ENCODE peak calls at places on chromosomes 6 and 20, in seven cellular contexts. One of them, this sample, is unnamed.

GRCh38 chr6:97462944-97463343 is 179.9 kb upstream of the MMS22L start:
- DNase-seq in upper lobe of left lung: no peak
- DNase-seq in CD8-positive, alpha-beta T cell: no peak
- DNase-seq in prostate gland: no peak
- DNase-seq in hepatocyte: no peak
- DNase-seq in HFFc6: no peak
- DNase-seq in lower leg skin: no peak
- DNase-seq in this sample: no peak

GRCh38 chr6:3825851-3826581 is 23.2 kb upstream of the FAM50B start:
- DNase-seq in upper lobe of left lung: peak; percentile 85
- DNase-seq in CD8-positive, alpha-beta T cell: no peak
- DNase-seq in prostate gland: peak; percentile 94
- DNase-seq in hepatocyte: peak; percentile 88
- DNase-seq in HFFc6: peak; percentile 99
- DNase-seq in lower leg skin: peak; percentile 97
- DNase-seq in this sample: no peak

GRCh38 chr6:593139-593906 is 63.6 kb downstream of the HUS1B start:
- DNase-seq in upper lobe of left lung: peak; percentile 35
- DNase-seq in CD8-positive, alpha-beta T cell: peak; percentile 43
- DNase-seq in prostate gland: peak; percentile 55
- DNase-seq in hepatocyte: peak; percentile 80
- DNase-seq in HFFc6: peak; percentile 44
- DNase-seq in lower leg skin: no peak
- DNase-seq in this sample: peak; percentile 35

GRCh38 chr6:158457616-158458278 is 102.1 kb upstream of the TMEM181 start:
- DNase-seq in upper lobe of left lung: no peak
- DNase-seq in CD8-positive, alpha-beta T cell: no peak
- DNase-seq in prostate gland: no peak
- DNase-seq in hepatocyte: no peak
- DNase-seq in HFFc6: peak; percentile 11
- DNase-seq in lower leg skin: no peak
- DNase-seq in this sample: no peak

GRCh38 chr6:138109042-138109997 is 2.1 kb upstream of the PERP start:
- DNase-seq in upper lobe of left lung: peak; percentile 58
- DNase-seq in CD8-positive, alpha-beta T cell: peak; percentile 67
- DNase-seq in prostate gland: peak; percentile 73
- DNase-seq in hepatocyte: peak; percentile 81
- DNase-seq in HFFc6: peak; percentile 52
- DNase-seq in lower leg skin: peak; percentile 97
- DNase-seq in this sample: peak; percentile 57

GRCh38 chr6:17469006-17469972 is 75.9 kb downstream of the CAP2 start:
- DNase-seq in upper lobe of left lung: no peak
- DNase-seq in CD8-positive, alpha-beta T cell: no peak
- DNase-seq in prostate gland: no peak
- DNase-seq in hepatocyte: no peak
- DNase-seq in HFFc6: no peak
- DNase-seq in lower leg skin: peak; percentile 57
- DNase-seq in this sample: no peak

GRCh38 chr6:11759995-11760394 is 18.6 kb downstream of the ADTRP start:
- DNase-seq in upper lobe of left lung: no peak
- DNase-seq in CD8-positive, alpha-beta T cell: no peak
- DNase-seq in prostate gland: no peak
- DNase-seq in hepatocyte: no peak
- DNase-seq in HFFc6: no peak
- DNase-seq in lower leg skin: no peak
- DNase-seq in this sample: no peak

GRCh38 chr6:117451607-117452164 is 25.9 kb upstream of the ROS1 start:
- DNase-seq in upper lobe of left lung: no peak
- DNase-seq in CD8-positive, alpha-beta T cell: no peak
- DNase-seq in prostate gland: no peak
- DNase-seq in hepatocyte: no peak
- DNase-seq in HFFc6: no peak
- DNase-seq in lower leg skin: no peak
- DNase-seq in this sample: no peak

GRCh38 chr20:33685328-33686007 is 717 bp downstream of the E2F1 start:
- DNase-seq in upper lobe of left lung: no peak
- DNase-seq in CD8-positive, alpha-beta T cell: peak; percentile 13
- DNase-seq in prostate gland: no peak
- DNase-seq in hepatocyte: peak; percentile 74
- DNase-seq in HFFc6: no peak
- DNase-seq in lower leg skin: peak; percentile 84
- DNase-seq in this sample: peak; percentile 50

GRCh38 chr6:6546318-6547110 is 42.0 kb upstream of the LY86 start:
- DNase-seq in upper lobe of left lung: peak; percentile 24
- DNase-seq in CD8-positive, alpha-beta T cell: peak; percentile 7
- DNase-seq in prostate gland: no peak
- DNase-seq in hepatocyte: peak; percentile 63
- DNase-seq in HFFc6: no peak
- DNase-seq in lower leg skin: no peak
- DNase-seq in this sample: peak; percentile 28

GRCh38 chr20:13202553-13202952 is 18.5 kb upstream of the ISM1 start:
- DNase-seq in upper lobe of left lung: no peak
- DNase-seq in CD8-positive, alpha-beta T cell: no peak
- DNase-seq in prostate gland: no peak
- DNase-seq in hepatocyte: no peak
- DNase-seq in HFFc6: no peak
- DNase-seq in lower leg skin: no peak
- DNase-seq in this sample: no peak

GRCh38 chr6:159982726-159983506 is 14.0 kb downstream of the IGF2R start:
- DNase-seq in upper lobe of left lung: no peak
- DNase-seq in CD8-positive, alpha-beta T cell: no peak
- DNase-seq in prostate gland: no peak
- DNase-seq in hepatocyte: no peak
- DNase-seq in HFFc6: no peak
- DNase-seq in lower leg skin: peak; percentile 80
- DNase-seq in this sample: no peak

GRCh38 chr6:163725008-163725941 is 310.8 kb downstream of the QKI start:
- DNase-seq in upper lobe of left lung: no peak
- DNase-seq in CD8-positive, alpha-beta T cell: no peak
- DNase-seq in prostate gland: no peak
- DNase-seq in hepatocyte: no peak
- DNase-seq in HFFc6: no peak
- DNase-seq in lower leg skin: peak; percentile 62
- DNase-seq in this sample: no peak

GRCh38 chr6:169738204-169738971 is 13.0 kb downstream of the DYNLT2 start:
- DNase-seq in upper lobe of left lung: no peak
- DNase-seq in CD8-positive, alpha-beta T cell: no peak
- DNase-seq in prostate gland: no peak
- DNase-seq in hepatocyte: no peak
- DNase-seq in HFFc6: no peak
- DNase-seq in lower leg skin: no peak
- DNase-seq in this sample: no peak

GRCh38 chr6:83429857-83430605 is 820 bp downstream of the ME1 start:
- DNase-seq in upper lobe of left lung: peak; percentile 72
- DNase-seq in CD8-positive, alpha-beta T cell: no peak
- DNase-seq in prostate gland: peak; percentile 15
- DNase-seq in hepatocyte: peak; percentile 55
- DNase-seq in HFFc6: peak; percentile 14
- DNase-seq in lower leg skin: no peak
- DNase-seq in this sample: no peak

GRCh38 chr6:28587011-28587745 is 61.5 kb downstream of the GPX5 start:
- DNase-seq in upper lobe of left lung: peak; percentile 85
- DNase-seq in CD8-positive, alpha-beta T cell: peak; percentile 33
- DNase-seq in prostate gland: peak; percentile 77
- DNase-seq in hepatocyte: peak; percentile 90
- DNase-seq in HFFc6: peak; percentile 45
- DNase-seq in lower leg skin: peak; percentile 90
- DNase-seq in this sample: peak; percentile 56

GRCh38 chr20:39112196-39112743 is 150.1 kb downstream of the DHX35 start:
- DNase-seq in upper lobe of left lung: peak; percentile 24
- DNase-seq in CD8-positive, alpha-beta T cell: no peak
- DNase-seq in prostate gland: peak; percentile 29
- DNase-seq in hepatocyte: peak; percentile 82
- DNase-seq in HFFc6: peak; percentile 33
- DNase-seq in lower leg skin: no peak
- DNase-seq in this sample: peak; percentile 34

GRCh38 chr20:35621560-35621946 is 5.9 kb downstream of the SPAG4 start:
- DNase-seq in upper lobe of left lung: no peak
- DNase-seq in CD8-positive, alpha-beta T cell: no peak
- DNase-seq in prostate gland: no peak
- DNase-seq in hepatocyte: no peak
- DNase-seq in HFFc6: no peak
- DNase-seq in lower leg skin: no peak
- DNase-seq in this sample: no peak

GRCh38 chr6:84763397-84764331 is 734 bp downstream of the TBX18 start:
- DNase-seq in upper lobe of left lung: no peak
- DNase-seq in CD8-positive, alpha-beta T cell: no peak
- DNase-seq in prostate gland: no peak
- DNase-seq in hepatocyte: peak; percentile 61
- DNase-seq in HFFc6: peak; percentile 88
- DNase-seq in lower leg skin: peak; percentile 92
- DNase-seq in this sample: no peak

GRCh38 chr20:50312682-50313187 is 122.1 kb downstream of the CEBPB start:
- DNase-seq in upper lobe of left lung: peak; percentile 72
- DNase-seq in CD8-positive, alpha-beta T cell: no peak
- DNase-seq in prostate gland: peak; percentile 88
- DNase-seq in hepatocyte: no peak
- DNase-seq in HFFc6: peak; percentile 56
- DNase-seq in lower leg skin: peak; percentile 95
- DNase-seq in this sample: no peak

GRCh38 chr20:6590891-6591679 is 176.4 kb upstream of the BMP2 start:
- DNase-seq in upper lobe of left lung: no peak
- DNase-seq in CD8-positive, alpha-beta T cell: no peak
- DNase-seq in prostate gland: peak; percentile 55
- DNase-seq in hepatocyte: no peak
- DNase-seq in HFFc6: no peak
- DNase-seq in lower leg skin: no peak
- DNase-seq in this sample: no peak

GRCh38 chr6:82183642-82184282 is 63.8 kb downstream of the IBTK start:
- DNase-seq in upper lobe of left lung: no peak
- DNase-seq in CD8-positive, alpha-beta T cell: no peak
- DNase-seq in prostate gland: no peak
- DNase-seq in hepatocyte: no peak
- DNase-seq in HFFc6: no peak
- DNase-seq in lower leg skin: no peak
- DNase-seq in this sample: no peak

GRCh38 chr20:6665621-6666345 is 101.7 kb upstream of the BMP2 start:
- DNase-seq in upper lobe of left lung: no peak
- DNase-seq in CD8-positive, alpha-beta T cell: no peak
- DNase-seq in prostate gland: no peak
- DNase-seq in hepatocyte: peak; percentile 34
- DNase-seq in HFFc6: no peak
- DNase-seq in lower leg skin: no peak
- DNase-seq in this sample: no peak

GRCh38 chr20:39676857-39677351 is 714.8 kb downstream of the DHX35 start:
- DNase-seq in upper lobe of left lung: no peak
- DNase-seq in CD8-positive, alpha-beta T cell: no peak
- DNase-seq in prostate gland: peak; percentile 67
- DNase-seq in hepatocyte: no peak
- DNase-seq in HFFc6: no peak
- DNase-seq in lower leg skin: no peak
- DNase-seq in this sample: no peak

GRCh38 chr6:26309731-26310142 is 55.3 kb upstream of the BTN3A2 start:
- DNase-seq in upper lobe of left lung: no peak
- DNase-seq in CD8-positive, alpha-beta T cell: no peak
- DNase-seq in prostate gland: no peak
- DNase-seq in hepatocyte: peak; percentile 42
- DNase-seq in HFFc6: peak; percentile 90
- DNase-seq in lower leg skin: no peak
- DNase-seq in this sample: no peak

GRCh38 chr6:128600397-128600951 is 80.1 kb upstream of the PTPRK start:
- DNase-seq in upper lobe of left lung: no peak
- DNase-seq in CD8-positive, alpha-beta T cell: no peak
- DNase-seq in prostate gland: no peak
- DNase-seq in hepatocyte: peak; percentile 14
- DNase-seq in HFFc6: peak; percentile 94
- DNase-seq in lower leg skin: no peak
- DNase-seq in this sample: no peak

GRCh38 chr6:143616741-143617140 is 61.0 kb upstream of the PHACTR2 start:
- DNase-seq in upper lobe of left lung: no peak
- DNase-seq in CD8-positive, alpha-beta T cell: no peak
- DNase-seq in prostate gland: no peak
- DNase-seq in hepatocyte: no peak
- DNase-seq in HFFc6: no peak
- DNase-seq in lower leg skin: no peak
- DNase-seq in this sample: no peak

GRCh38 chr6:7100072-7100750 is 7.5 kb upstream of the RREB1 start:
- DNase-seq in upper lobe of left lung: no peak
- DNase-seq in CD8-positive, alpha-beta T cell: no peak
- DNase-seq in prostate gland: no peak
- DNase-seq in hepatocyte: no peak
- DNase-seq in HFFc6: no peak
- DNase-seq in lower leg skin: no peak
- DNase-seq in this sample: no peak

GRCh38 chr20:12237772-12238171 is 320.1 kb downstream of the BTBD3 start:
- DNase-seq in upper lobe of left lung: no peak
- DNase-seq in CD8-positive, alpha-beta T cell: no peak
- DNase-seq in prostate gland: no peak
- DNase-seq in hepatocyte: no peak
- DNase-seq in HFFc6: no peak
- DNase-seq in lower leg skin: no peak
- DNase-seq in this sample: no peak

GRCh38 chr6:38929560-38929959 is 119.0 kb upstream of the GLP1R start:
- DNase-seq in upper lobe of left lung: no peak
- DNase-seq in CD8-positive, alpha-beta T cell: no peak
- DNase-seq in prostate gland: no peak
- DNase-seq in hepatocyte: no peak
- DNase-seq in HFFc6: no peak
- DNase-seq in lower leg skin: no peak
- DNase-seq in this sample: no peak
- TF ChIP-seq CTCF in upper lobe of left lung: no peak
- TF ChIP-seq CTCF in CD8-positive, alpha-beta T cell: no peak
- TF ChIP-seq CTCF in prostate gland: no peak
- TF ChIP-seq CTCF in hepatocyte: no peak
- TF ChIP-seq CTCF in HFFc6: no peak
- TF ChIP-seq CTCF in lower leg skin: no peak
- TF ChIP-seq CTCF in this sample: no peak

GRCh38 chr6:106556368-106556960 is 72.8 kb downstream of the RTN4IP1 start:
- DNase-seq in upper lobe of left lung: no peak
- DNase-seq in CD8-positive, alpha-beta T cell: no peak
- DNase-seq in prostate gland: no peak
- DNase-seq in hepatocyte: no peak
- DNase-seq in HFFc6: peak; percentile 52
- DNase-seq in lower leg skin: no peak
- DNase-seq in this sample: no peak
- TF ChIP-seq CTCF in upper lobe of left lung: peak; percentile 25
- TF ChIP-seq CTCF in CD8-positive, alpha-beta T cell: peak; percentile 62
- TF ChIP-seq CTCF in prostate gland: peak; percentile 29
- TF ChIP-seq CTCF in hepatocyte: peak; percentile 50
- TF ChIP-seq CTCF in HFFc6: peak; percentile 79
- TF ChIP-seq CTCF in lower leg skin: no peak
- TF ChIP-seq CTCF in this sample: no peak

GRCh38 chr20:43702502-43702901 is 24.3 kb downstream of the GTSF1L start:
- DNase-seq in upper lobe of left lung: no peak
- DNase-seq in CD8-positive, alpha-beta T cell: no peak
- DNase-seq in prostate gland: no peak
- DNase-seq in hepatocyte: no peak
- DNase-seq in HFFc6: no peak
- DNase-seq in lower leg skin: no peak
- DNase-seq in this sample: no peak
- TF ChIP-seq CTCF in upper lobe of left lung: no peak
- TF ChIP-seq CTCF in CD8-positive, alpha-beta T cell: no peak
- TF ChIP-seq CTCF in prostate gland: no peak
- TF ChIP-seq CTCF in hepatocyte: no peak
- TF ChIP-seq CTCF in HFFc6: no peak
- TF ChIP-seq CTCF in lower leg skin: no peak
- TF ChIP-seq CTCF in this sample: no peak

DNA sequence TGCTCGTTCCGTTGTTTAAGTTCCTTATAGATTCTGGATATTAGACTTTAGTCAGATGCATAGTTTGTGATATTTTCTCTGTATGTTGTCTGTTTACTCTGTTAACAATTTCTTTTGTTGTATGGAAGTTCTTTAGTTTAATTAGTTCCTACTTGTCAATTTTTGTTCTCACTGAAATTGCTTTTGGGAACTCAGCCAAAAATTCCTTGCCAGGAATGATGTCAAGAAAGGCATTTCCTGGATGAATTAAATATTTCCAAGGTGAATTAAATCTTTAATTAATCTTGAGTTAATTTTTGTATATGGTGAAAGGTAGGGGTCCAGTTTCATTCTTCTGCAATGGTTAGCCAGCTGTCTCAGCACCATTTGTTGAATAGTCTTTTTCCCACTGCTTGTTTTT is 406.2 kb upstream of the NOX3 start:
- DNase-seq in upper lobe of left lung: no peak
- DNase-seq in CD8-positive, alpha-beta T cell: no peak
- DNase-seq in prostate gland: no peak
- DNase-seq in hepatocyte: no peak
- DNase-seq in HFFc6: no peak
- DNase-seq in lower leg skin: no peak
- DNase-seq in this sample: no peak
- TF ChIP-seq CTCF in upper lobe of left lung: no peak
- TF ChIP-seq CTCF in CD8-positive, alpha-beta T cell: no peak
- TF ChIP-seq CTCF in prostate gland: no peak
- TF ChIP-seq CTCF in hepatocyte: no peak
- TF ChIP-seq CTCF in HFFc6: no peak
- TF ChIP-seq CTCF in lower leg skin: no peak
- TF ChIP-seq CTCF in this sample: no peak